ENCODE peak calls at places on chromosomes 12 and 14, in seven cellular contexts. G, N, A, J, M, K and Y are unnamed samples.
A peak's percentile ranks its signal among the peaks of the same experiment; 100 is the strongest.

GRCh38 chr14:99450266-99450665 is 30.4 kb downstream of the SETD3 start:
- DNase-seq in G (no peak), N (no peak), A (no peak), J (no peak), M (no peak), K (no peak), Y (no peak)

GRCh38 chr14:69208665-69209064 is 17.4 kb downstream of the EXD2 start:
- DNase-seq in G (no peak), N (no peak), A (no peak), J (no peak), M (no peak), K (no peak), Y (no peak)

GRCh38 chr14:106094654-106095189 is 568.3 kb downstream of the TMEM121 start:
- DNase-seq in G (peak; percentile 24), N (no peak), A (no peak), J (no peak), M (no peak), K (peak; percentile 42), Y (peak; percentile 78)

GRCh38 chr12:89351489-89352241 is 636 bp downstream of the DUSP6 start:
- DNase-seq in G (peak; percentile 47), N (peak; percentile 37), A (no peak), J (no peak), M (no peak), K (no peak), Y (peak; percentile 77)

GRCh38 chr14:50012644-50013043 is 103.7 kb downstream of the VCPKMT start:
- DNase-seq in G (no peak), N (no peak), A (no peak), J (no peak), M (no peak), K (no peak), Y (no peak)

GRCh38 chr12:15701212-15701611 is 88.0 kb downstream of the EPS8 start:
- DNase-seq in G (no peak), N (no peak), A (no peak), J (peak; percentile 6), M (no peak), K (no peak), Y (no peak)

GRCh38 chr14:90666571-90666970 is 149.7 kb downstream of the TTC7B start:
- DNase-seq in G (no peak), N (no peak), A (no peak), J (no peak), M (no peak), K (no peak), Y (no peak)

GRCh38 chr12:56941299-56942017 is 7.2 kb upstream of the SDR9C7 start:
- DNase-seq in G (no peak), N (no peak), A (no peak), J (peak; percentile 68), M (no peak), K (peak; percentile 94), Y (peak; percentile 40)

GRCh38 chr14:73477618-73478266 is 13.0 kb upstream of the RIOX1 start:
- DNase-seq in G (no peak), N (no peak), A (no peak), J (peak; percentile 53), M (no peak), K (no peak), Y (no peak)

GRCh38 chr14:63745858-63746425 is 18.1 kb upstream of the SGPP1 start:
- DNase-seq in G (peak; percentile 37), N (no peak), A (no peak), J (no peak), M (no peak), K (no peak), Y (peak; percentile 88)

GRCh38 chr12:67720383-67720856 is 71.9 kb downstream of the DYRK2 start:
- DNase-seq in G (no peak), N (peak; percentile 19), A (no peak), J (no peak), M (no peak), K (no peak), Y (no peak)

GRCh38 chr12:73225371-73225937 is 953.3 kb downstream of the TRHDE start:
- DNase-seq in G (no peak), N (no peak), A (no peak), J (no peak), M (no peak), K (no peak), Y (no peak)

GRCh38 chr12:62194616-62195015 is 65.6 kb upstream of the USP15 start:
- DNase-seq in G (no peak), N (no peak), A (no peak), J (peak; percentile 17), M (no peak), K (no peak), Y (no peak)

GRCh38 chr12:87656311-87656710 is 372.9 kb downstream of the C12orf50 start:
- DNase-seq in G (no peak), N (no peak), A (no peak), J (no peak), M (no peak), K (no peak), Y (no peak)

GRCh38 chr12:115648463-115648862 is 629.0 kb downstream of the MED13L start:
- DNase-seq in G (no peak), N (no peak), A (no peak), J (no peak), M (no peak), K (peak; percentile 3), Y (no peak)

GRCh38 chr12:1642513-1642912 is 13.5 kb downstream of the WNT5B start:
- DNase-seq in G (no peak), N (no peak), A (no peak), J (no peak), M (no peak), K (no peak), Y (no peak)

GRCh38 chr14:32813401-32813800 is 125.3 kb upstream of the NPAS3 start:
- DNase-seq in G (no peak), N (no peak), A (no peak), J (no peak), M (no peak), K (no peak), Y (no peak)

GRCh38 chr14:32805979-32806378 is 132.7 kb upstream of the NPAS3 start:
- DNase-seq in G (no peak), N (no peak), A (no peak), J (no peak), M (no peak), K (no peak), Y (peak; percentile 7)

GRCh38 chr14:32808574-32809098 is 130.0 kb upstream of the NPAS3 start:
- DNase-seq in G (no peak), N (no peak), A (no peak), J (no peak), M (no peak), K (no peak), Y (no peak)

GRCh38 chr14:32814721-32815120 is 124.0 kb upstream of the NPAS3 start:
- DNase-seq in G (no peak), N (no peak), A (no peak), J (no peak), M (no peak), K (no peak), Y (no peak)

GRCh38 chr14:32809255-32809654 is 129.4 kb upstream of the NPAS3 start:
- DNase-seq in G (no peak), N (no peak), A (no peak), J (no peak), M (no peak), K (no peak), Y (no peak)
- H3K27ac ChIP-seq in G (peak overlapping the region; percentile 24), N (no peak overlapping the region), A (peak overlapping the region; percentile 60), J (no peak overlapping the region), M (peak overlapping the region; percentile 83), K (no peak overlapping the region), Y (no peak overlapping the region)

GRCh38 chr12:131894313-131894860 is at the start of gene ULK1:
- DNase-seq in G (peak; percentile 95), N (peak; percentile 94), A (peak; percentile 93), J (peak; percentile 99), M (peak; percentile 92), K (peak; percentile 70), Y (peak; percentile 96)
- H3K27ac ChIP-seq in G (peak within 1 kb of the TSS; percentile 95), N (peak within 1 kb of the TSS; percentile 98), A (peak within 1 kb of the TSS; percentile 88), J (peak within 1 kb of the TSS; percentile 96), M (peak within 1 kb of the TSS; percentile 98), K (peak within 1 kb of the TSS; percentile 79), Y (no peak within 1 kb of the TSS)

GRCh38 chr12:92538970-92539749 is 163.6 kb upstream of the PLEKHG7 start:
- DNase-seq in G (no peak), N (no peak), A (no peak), J (peak; percentile 68), M (no peak), K (no peak), Y (no peak)

GRCh38 chr12:92541024-92541423 is 161.8 kb upstream of the PLEKHG7 start:
- DNase-seq in G (no peak), N (no peak), A (no peak), J (no peak), M (no peak), K (no peak), Y (no peak)

GRCh38 chr12:92537235-92537960 is 165.4 kb upstream of the PLEKHG7 start:
- DNase-seq in G (no peak), N (no peak), A (no peak), J (no peak), M (no peak), K (no peak), Y (no peak)

GRCh38 chr12:92543359-92543758 is 159.4 kb upstream of the PLEKHG7 start:
- DNase-seq in G (peak; percentile 29), N (no peak), A (no peak), J (peak; percentile 24), M (no peak), K (peak; percentile 8), Y (no peak)

DNA sequence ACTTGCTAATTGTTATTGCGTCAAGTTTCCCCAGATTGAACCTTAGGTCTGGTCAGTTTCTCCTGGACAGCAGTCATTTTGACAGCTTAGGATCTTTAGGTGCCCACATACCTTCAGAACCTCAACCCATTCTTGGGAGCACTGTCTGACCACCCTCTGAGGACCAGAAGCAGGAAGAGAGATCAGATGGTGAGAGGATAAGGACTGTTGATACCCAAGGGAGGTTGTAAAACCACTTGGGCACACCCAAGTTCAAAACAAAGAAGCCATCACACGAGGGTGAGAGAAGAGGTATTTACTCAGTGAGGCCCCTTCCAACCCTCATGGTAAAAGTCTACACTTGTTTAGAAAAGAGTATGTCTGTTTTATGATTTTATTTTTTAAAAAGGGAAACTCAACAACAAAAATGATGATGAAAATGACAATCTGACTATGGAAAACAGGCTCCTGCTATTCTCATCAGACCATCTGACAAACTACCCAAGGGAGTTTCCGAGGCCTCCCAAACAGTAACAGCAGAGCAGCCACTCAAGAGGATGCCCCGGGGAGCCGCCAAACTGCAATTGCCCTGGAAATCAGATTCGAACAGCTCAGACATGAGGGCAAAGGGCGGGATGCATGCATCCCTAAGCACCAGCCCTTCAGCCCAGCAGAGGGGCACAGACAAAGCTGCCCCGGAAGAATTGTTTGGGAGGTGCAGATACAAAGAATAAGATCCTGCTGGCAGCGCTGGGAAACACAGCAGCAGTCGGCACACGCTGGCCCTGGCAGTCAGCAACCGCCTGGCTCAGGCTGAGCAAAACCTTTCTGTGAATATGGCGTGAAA is 162.6 kb upstream of the PLEKHG7 start:
- DNase-seq in G (no peak), N (no peak), A (no peak), J (no peak), M (peak; percentile 20), K (no peak), Y (no peak)
- H3K27ac ChIP-seq in G (peak overlapping the region; percentile 44), N (peak overlapping the region; percentile 19), A (no peak overlapping the region), J (no peak overlapping the region), M (peak overlapping the region; percentile 55), K (no peak overlapping the region), Y (no peak overlapping the region)

DNA sequence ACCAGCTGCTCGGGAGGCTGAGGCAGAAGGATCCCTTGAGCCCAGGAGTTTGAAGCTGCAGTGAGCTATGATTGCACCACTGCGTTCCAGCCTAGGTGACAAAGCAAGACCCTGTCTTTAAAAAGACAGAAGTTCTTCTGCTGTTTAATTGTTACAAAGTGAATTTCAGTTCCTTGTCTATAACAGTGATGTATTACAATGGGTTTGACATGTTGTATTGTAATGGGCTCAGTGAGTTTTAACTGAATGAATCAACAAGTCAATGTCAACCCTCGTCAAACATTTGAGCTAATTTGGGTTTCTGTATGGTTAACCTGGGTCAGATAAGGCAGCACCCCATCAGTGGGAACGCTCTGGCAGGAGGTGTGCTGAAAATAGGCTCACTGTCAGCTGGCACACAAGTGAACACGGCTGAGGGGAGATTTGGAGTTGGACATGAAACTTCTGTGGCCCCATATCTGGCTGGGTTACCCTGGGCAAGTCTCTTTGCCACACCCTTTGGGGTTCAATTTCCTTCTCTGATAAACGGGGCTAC is 14.0 kb upstream of the TRPV4 start:
- DNase-seq in G (no peak), N (no peak), A (no peak), J (no peak), M (no peak), K (no peak), Y (no peak)
- H3K27ac ChIP-seq in G (no peak overlapping the region), N (no peak overlapping the region), A (no peak overlapping the region), J (no peak overlapping the region), M (no peak overlapping the region), K (no peak overlapping the region), Y (no peak overlapping the region)